ENCODE peak calls at places on chromosomes 11 and 22, in six cellular contexts. D, I, R, L, Y and W are unnamed samples.

GRCh38 chr11:134026655-134027343 is 42.1 kb upstream of the JAM3 start:
- DNase-seq in D (no peak), I (no peak), R (no peak), L (no peak), Y (peak), W (no peak)

GRCh38 chr22:44622147-44622427 is 79.9 kb upstream of the PRR5 start:
- DNase-seq in D (no peak), I (no peak), R (no peak), L (no peak), Y (no peak), W (no peak)

GRCh38 chr11:2530131-2530854 is 85.5 kb downstream of the KCNQ1 start:
- DNase-seq in D (no peak), I (no peak), R (no peak), L (no peak), Y (peak), W (no peak)

GRCh38 chr11:128733440-128734115 is 39.7 kb downstream of the FLI1 start:
- DNase-seq in D (peak), I (peak), R (no peak), L (no peak), Y (no peak), W (no peak)

GRCh38 chr11:10076458-10077141 is 217.4 kb downstream of the SBF2 start:
- DNase-seq in D (peak), I (peak), R (no peak), L (peak), Y (no peak), W (no peak)

GRCh38 chr22:48796295-48797015 is 1031.2 kb downstream of the BRD1 start:
- DNase-seq in D (no peak), I (no peak), R (no peak), L (no peak), Y (no peak), W (no peak)

GRCh38 chr11:14645247-14645912 is 1.8 kb downstream of the PDE3B start:
- DNase-seq in D (peak), I (peak), R (no peak), L (peak), Y (no peak), W (no peak)

GRCh38 chr11:65134952-65135632 is 773 bp upstream of the SYVN1 start:
- DNase-seq in D (peak), I (peak), R (peak), L (peak), Y (peak), W (peak)

GRCh38 chr11:12174145-12175143 is 64.1 kb downstream of the MICAL2 start:
- DNase-seq in D (peak), I (no peak), R (no peak), L (no peak), Y (no peak), W (no peak)

GRCh38 chr22:36301384-36301828 is 48.5 kb downstream of the APOL1 start:
- DNase-seq in D (peak), I (peak), R (peak), L (peak), Y (peak), W (peak)

GRCh38 chr22:42959472-42960145 is 55.3 kb downstream of the PACSIN2 start:
- DNase-seq in D (peak), I (peak), R (peak), L (peak), Y (no peak), W (peak)

GRCh38 chr11:5992150-5992549 is 5.4 kb upstream of the OR52L1 start:
- DNase-seq in D (no peak), I (no peak), R (no peak), L (no peak), Y (no peak), W (no peak)

GRCh38 chr11:5986885-5987284 is at the start of gene OR52L1:
- DNase-seq in D (no peak), I (no peak), R (no peak), L (no peak), Y (no peak), W (no peak)

GRCh38 chr11:5994791-5995190 is 8.0 kb upstream of the OR52L1 start:
- DNase-seq in D (no peak), I (no peak), R (no peak), L (no peak), Y (peak), W (no peak)

GRCh38 chr11:5989203-5989602 is 2.4 kb upstream of the OR52L1 start:
- DNase-seq in D (no peak), I (no peak), R (no peak), L (no peak), Y (no peak), W (no peak)

DNA sequence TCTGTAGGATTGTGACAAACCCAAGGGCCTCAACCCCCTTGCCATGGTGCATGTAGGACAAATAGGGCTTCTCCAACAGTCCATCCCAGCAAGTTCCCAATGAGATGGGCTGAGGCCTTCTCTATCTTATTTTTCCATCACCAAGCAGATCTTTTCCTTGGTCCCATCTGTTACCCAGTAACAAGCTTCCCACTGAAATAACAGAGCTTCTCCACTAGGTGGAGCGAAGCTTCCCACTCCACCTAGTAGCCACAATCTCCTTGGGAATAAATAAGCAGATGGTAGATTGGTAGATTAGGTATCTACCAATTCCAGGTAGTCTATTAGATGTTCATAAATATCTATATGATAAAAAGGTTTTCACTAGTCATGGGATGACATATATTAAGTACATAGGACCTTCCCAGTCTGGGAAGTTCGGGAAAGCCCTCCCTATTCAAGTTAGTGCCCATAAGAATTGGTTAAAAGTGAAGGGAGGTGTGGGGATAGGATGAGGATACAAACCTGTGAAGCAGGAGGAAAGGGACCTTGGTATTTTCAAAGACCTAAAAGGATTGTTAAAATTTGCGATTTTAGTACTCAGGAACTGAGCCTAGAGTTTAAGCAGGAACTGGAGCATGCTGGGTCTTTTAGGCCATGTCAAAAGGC is 5.9 kb upstream of the OR52L1 start:
- DNase-seq in D (no peak), I (peak), R (no peak), L (peak), Y (no peak), W (no peak)
- TF ChIP-seq CTCF in D (peak), I (peak), R (no peak), L (peak), Y (peak), W (peak)

GRCh38 chr11:103183981-103184592 is 74.9 kb downstream of the DYNC2H1 start:
- DNase-seq in D (peak), I (no peak), R (no peak), L (no peak), Y (no peak), W (no peak)
- TF ChIP-seq CTCF in D (no peak), I (no peak), R (no peak), L (no peak), Y (no peak), W (no peak)

GRCh38 chr11:60915250-60915914 is 1.4 kb downstream of the TMEM109 start:
- DNase-seq in D (peak), I (peak), R (peak), L (peak), Y (peak), W (no peak)
- TF ChIP-seq CTCF in D (peak), I (peak), R (peak), L (peak), Y (peak), W (peak)

DNA sequence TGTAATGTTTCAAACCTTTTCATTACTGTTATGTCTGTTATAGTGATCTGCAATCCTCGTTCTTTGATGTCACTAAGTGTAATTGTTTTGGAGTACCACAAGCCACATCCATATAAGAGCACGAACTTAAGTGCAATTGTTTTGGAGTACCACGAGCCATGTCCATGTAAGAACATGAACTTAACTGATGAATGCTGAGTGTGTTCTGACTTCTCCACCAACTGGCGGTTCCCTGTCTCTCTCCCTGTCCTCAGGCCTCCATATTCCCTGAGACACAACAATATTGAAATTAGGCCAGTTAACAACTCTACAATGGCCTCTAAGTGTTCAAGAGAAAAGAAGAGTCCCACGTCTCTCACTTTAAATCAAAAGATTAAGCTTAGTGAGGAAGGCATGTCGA is 23.5 kb downstream of the TESMIN start:
- DNase-seq in D (peak), I (no peak), R (no peak), L (no peak), Y (no peak), W (no peak)
- TF ChIP-seq CTCF in D (peak), I (no peak), R (no peak), L (no peak), Y (peak), W (peak)

GRCh38 chr11:73333173-73333572 is 25.1 kb downstream of the ARHGEF17 start:
- DNase-seq in D (no peak), I (no peak), R (no peak), L (no peak), Y (no peak), W (no peak)

GRCh38 chr11:73331138-73331916 is 23.3 kb downstream of the ARHGEF17 start:
- DNase-seq in D (no peak), I (peak), R (no peak), L (no peak), Y (peak), W (no peak)

GRCh38 chr11:73335204-73335923 is 27.3 kb downstream of the ARHGEF17 start:
- DNase-seq in D (peak), I (peak), R (peak), L (peak), Y (peak), W (no peak)

GRCh38 chr11:73333626-73334199 is 25.6 kb downstream of the ARHGEF17 start:
- DNase-seq in D (no peak), I (no peak), R (no peak), L (no peak), Y (no peak), W (no peak)

DNA sequence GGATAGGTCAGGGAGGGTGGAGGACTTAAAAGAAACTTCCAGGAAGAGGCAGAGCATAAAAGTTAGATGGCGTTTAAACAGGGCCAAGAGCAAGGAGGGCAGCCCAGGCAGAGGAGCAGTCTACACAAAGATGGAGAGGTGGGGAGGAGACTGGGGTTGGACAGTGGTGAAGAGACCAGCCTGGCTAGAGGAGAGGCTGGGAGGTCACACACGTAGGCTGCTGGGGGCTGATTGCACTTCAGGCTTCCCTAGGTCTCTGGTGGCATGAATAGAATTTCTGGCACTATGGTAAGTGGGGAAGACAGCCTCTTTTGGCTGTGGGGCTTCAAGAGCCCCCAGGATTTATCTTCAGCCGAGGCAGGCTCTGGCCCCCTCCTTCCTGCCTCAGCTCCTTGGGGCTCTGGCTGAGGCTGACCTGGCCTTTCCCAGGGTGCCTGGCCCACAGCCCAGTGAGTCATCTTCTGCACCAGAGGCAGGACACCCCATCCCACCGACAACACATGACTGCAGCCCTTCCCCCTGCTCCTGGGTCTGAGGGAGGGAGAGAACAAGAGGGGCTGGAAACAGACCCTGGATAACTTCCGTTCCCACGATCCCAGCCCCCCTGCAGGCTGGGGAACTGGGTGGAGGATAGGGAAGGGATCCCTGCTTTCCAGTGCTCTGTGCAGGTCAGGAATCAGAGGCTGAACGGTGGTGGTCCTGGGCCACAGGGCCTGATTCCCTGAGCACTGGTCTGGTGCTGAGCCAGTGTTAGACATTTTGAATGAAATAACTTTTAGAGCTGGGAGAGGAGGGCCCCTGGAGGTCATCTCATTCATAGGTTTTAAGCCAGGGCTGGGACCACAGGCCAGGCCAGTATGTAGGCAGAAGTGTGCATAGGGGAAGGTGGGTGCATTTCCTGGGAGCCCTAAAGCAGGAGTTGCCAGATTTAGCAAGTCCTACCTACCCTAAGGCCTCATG is 26.4 kb downstream of the ARHGEF17 start:
- DNase-seq in D (peak), I (peak), R (peak), L (peak), Y (peak), W (no peak)
- TF ChIP-seq CTCF in D (peak), I (peak), R (no peak), L (no peak), Y (no peak), W (no peak)